ENCODE peak calls at places on chromosomes 11 and 22, in five cellular contexts. V, U, S, K and A are unnamed samples.

GRCh38 chr11:6742260-6742659 is 29.5 kb downstream of the OR2AG2 start:
- DNase-seq in V (no peak), U (no peak), S (no peak), K (no peak), A (no peak)

GRCh38 chr11:62073061-62073460 is 50.8 kb upstream of the INCENP start:
- DNase-seq in V (no peak), U (no peak), S (no peak), K (no peak), A (no peak)

GRCh38 chr11:12418019-12418611 is 40.7 kb downstream of the PARVA start:
- DNase-seq in V (peak), U (no peak), S (no peak), K (no peak), A (peak)

GRCh38 chr11:2675540-2675939 is 24.3 kb downstream of the KCNQ1OT1 start:
- DNase-seq in V (no peak), U (no peak), S (peak), K (no peak), A (no peak)

GRCh38 chr11:61555051-61555969 is 25.6 kb downstream of the SYT7 start:
- DNase-seq in V (peak), U (no peak), S (no peak), K (no peak), A (no peak)

GRCh38 chr11:87712802-87713202 is 462.4 kb downstream of the RAB38 start:
- DNase-seq in V (no peak), U (no peak), S (no peak), K (no peak), A (no peak)

GRCh38 chr11:8870461-8871282 is 40.3 kb upstream of the AKIP1 start:
- DNase-seq in V (peak), U (no peak), S (peak), K (peak), A (no peak)

GRCh38 chr11:114553642-114554041 is 6.0 kb downstream of the NXPE1 start:
- DNase-seq in V (no peak), U (no peak), S (no peak), K (no peak), A (no peak)

GRCh38 chr22:50342651-50343540 is at the start of gene PPP6R2:
- DNase-seq in V (peak), U (peak), S (peak), K (peak), A (no peak)

GRCh38 chr11:47867821-47868220 is 19.7 kb upstream of the NUP160 start:
- DNase-seq in V (no peak), U (no peak), S (no peak), K (no peak), A (no peak)

GRCh38 chr11:61146413-61146812 is 14.8 kb downstream of the VPS37C start:
- DNase-seq in V (no peak), U (no peak), S (peak), K (no peak), A (no peak)

GRCh38 chr11:6568191-6568918 is 35.1 kb downstream of the RRP8 start:
- DNase-seq in V (peak), U (peak), S (no peak), K (no peak), A (peak)

GRCh38 chr22:23438216-23438615 is 141.9 kb downstream of the IGLL1 start:
- DNase-seq in V (no peak), U (no peak), S (no peak), K (no peak), A (no peak)

GRCh38 chr22:16695261-16695660 is 102.7 kb upstream of the CCT8L2 start:
- DNase-seq in V (no peak), U (no peak), S (no peak), K (no peak), A (no peak)

GRCh38 chr22:47588583-47588970 is 826.1 kb downstream of the TBC1D22A start:
- DNase-seq in V (no peak), U (no peak), S (no peak), K (no peak), A (no peak)

GRCh38 chr22:44023404-44024287 is 456 bp upstream of the PARVB start:
- DNase-seq in V (peak), U (no peak), S (peak), K (peak), A (no peak)

GRCh38 chr22:44026066-44026629 is 2.0 kb downstream of the PARVB start:
- DNase-seq in V (no peak), U (no peak), S (peak), K (no peak), A (no peak)

GRCh38 chr22:44024288-44024908 is at the start of gene PARVB:
- DNase-seq in V (peak), U (no peak), S (peak), K (peak), A (no peak)

GRCh38 chr22:44026630-44027511 is 2.8 kb downstream of the PARVB start:
- DNase-seq in V (peak), U (no peak), S (peak), K (peak), A (peak)

DNA sequence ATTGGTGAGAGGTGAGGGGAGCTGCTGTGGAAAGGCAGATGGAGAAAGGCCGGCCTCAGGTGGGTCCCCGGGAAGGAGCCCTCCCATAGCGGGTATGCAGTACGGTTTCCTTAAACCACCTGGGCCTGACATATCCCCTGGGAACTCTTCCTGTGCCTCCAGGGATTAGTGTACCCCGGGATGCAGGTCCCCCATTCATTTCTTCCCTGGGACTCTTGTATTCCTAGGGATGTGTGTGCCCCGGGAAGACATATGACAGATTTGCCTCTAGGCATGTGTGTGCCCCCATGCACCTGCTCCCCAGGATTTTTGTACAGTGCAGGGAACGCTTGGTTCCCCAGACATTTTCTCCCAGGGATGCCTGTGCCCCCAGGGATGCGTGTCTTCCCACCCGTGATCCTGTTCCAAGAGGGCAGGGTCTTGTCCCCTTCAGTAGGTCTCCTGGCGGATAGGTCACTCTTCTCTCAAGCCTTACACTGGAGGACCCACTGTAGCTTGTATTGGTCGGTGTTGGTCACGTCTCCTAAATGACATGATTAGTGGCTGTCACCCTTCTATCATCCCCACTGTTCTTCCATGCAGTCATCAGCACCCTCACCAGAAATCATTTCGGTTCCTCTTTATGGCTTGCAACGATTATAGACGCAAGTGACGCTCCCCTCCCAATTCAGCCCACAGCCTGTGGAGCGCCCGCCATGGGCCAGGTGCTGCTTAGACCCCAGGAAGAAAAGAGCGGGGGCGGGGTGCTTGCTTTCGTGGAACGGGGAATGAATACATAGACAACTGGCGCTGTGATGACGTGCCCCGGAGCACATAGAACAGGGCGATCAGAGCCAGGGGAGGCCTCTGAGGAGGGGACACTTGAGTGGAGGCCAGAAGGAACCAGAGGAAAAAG is 1.3 kb downstream of the PARVB start:
- DNase-seq in V (peak), U (no peak), S (peak), K (peak), A (no peak)
- TF ChIP-seq POLR2AphosphoS5 in V (no peak), U (no peak), S (peak), K (no peak), A (no peak)

DNA sequence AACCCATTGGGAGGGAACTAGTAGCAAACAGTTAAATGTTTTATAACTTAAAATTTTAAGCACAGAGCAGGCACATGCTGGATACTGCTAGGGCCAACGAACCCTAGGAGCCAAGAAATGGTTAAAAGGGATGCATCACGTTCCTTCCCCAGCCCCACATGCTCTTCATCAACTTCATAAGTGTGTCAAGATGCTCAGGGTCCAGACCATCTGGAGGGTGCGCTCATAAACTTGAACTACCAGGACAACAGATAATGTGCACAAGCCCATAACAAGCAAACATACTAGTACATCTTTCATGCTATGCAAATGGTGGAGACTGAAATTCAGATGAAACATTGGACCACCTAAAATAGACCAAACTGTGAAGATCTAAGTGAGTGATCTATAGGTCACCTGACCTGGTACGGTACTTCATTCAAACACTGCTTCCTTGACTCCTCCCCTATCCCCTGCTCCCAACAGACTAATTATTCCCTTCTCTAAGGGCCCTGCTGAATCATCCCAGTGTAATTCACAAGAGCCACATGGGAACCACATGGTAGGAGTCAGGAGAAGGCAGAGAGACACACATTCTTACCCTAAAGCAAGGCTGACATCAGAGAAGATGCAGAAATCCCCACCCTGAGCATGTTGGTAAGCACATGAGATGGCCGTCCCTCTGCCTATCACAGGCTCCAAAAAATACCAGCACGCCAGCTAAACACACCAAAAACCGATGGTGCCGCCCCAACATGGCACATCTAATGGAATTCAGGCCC is 83.9 kb downstream of the ETS1 start:
- DNase-seq in V (no peak), U (no peak), S (no peak), K (no peak), A (no peak)
- H3K4me3 ChIP-seq in V (no peak), U (no peak), S (no peak), K (no peak), A (no peak)

GRCh38 chr22:20952544-20953341 is 14.3 kb upstream of the AIFM3 start:
- DNase-seq in V (no peak), U (no peak), S (peak), K (peak), A (no peak)

GRCh38 chr22:20953342-20953608 is 13.8 kb upstream of the AIFM3 start:
- DNase-seq in V (no peak), U (no peak), S (no peak), K (no peak), A (no peak)

GRCh38 chr22:20949698-20950183 is 17.3 kb upstream of the AIFM3 start:
- DNase-seq in V (no peak), U (no peak), S (no peak), K (no peak), A (no peak)

GRCh38 chr22:20951932-20952380 is 15.1 kb upstream of the AIFM3 start:
- DNase-seq in V (no peak), U (no peak), S (peak), K (peak), A (no peak)

GRCh38 chr22:20951151-20951931 is 15.7 kb upstream of the AIFM3 start:
- DNase-seq in V (no peak), U (no peak), S (no peak), K (no peak), A (no peak)
- TF ChIP-seq POLR2AphosphoS5 in V (no peak), U (no peak), S (no peak), K (peak), A (no peak)

GRCh38 chr11:38672445-38672844 is 2074.4 kb upstream of the RAG2 start:
- DNase-seq in V (no peak), U (no peak), S (no peak), K (no peak), A (no peak)

DNA sequence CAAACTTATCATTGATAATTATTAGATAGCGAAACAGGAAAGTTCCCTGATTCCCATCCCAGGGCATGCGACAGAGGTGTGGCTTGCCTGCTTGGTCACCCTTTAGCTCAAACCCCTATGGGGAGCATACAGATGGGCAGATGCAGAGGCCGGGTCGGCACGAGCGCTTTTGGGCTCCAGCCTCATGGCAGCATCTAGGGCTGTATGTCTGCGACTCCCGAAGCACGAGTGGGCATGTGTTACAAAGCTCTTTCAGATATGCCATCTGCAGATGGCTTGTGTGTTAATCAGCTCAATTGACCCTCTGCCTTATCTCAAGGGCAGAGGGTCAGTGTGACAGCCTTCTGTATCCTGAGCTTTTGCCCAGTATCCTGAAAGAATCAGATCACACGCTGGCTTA is 2069.3 kb upstream of the RAG2 start:
- DNase-seq in V (no peak), U (no peak), S (peak), K (no peak), A (no peak)
- H3K4me3 ChIP-seq in V (no peak), U (no peak), S (no peak), K (no peak), A (no peak)

GRCh38 chr11:26996056-26996455 is 2.1 kb downstream of the FIBIN start:
- DNase-seq in V (no peak), U (no peak), S (no peak), K (no peak), A (no peak)

GRCh38 chr11:26993965-26994446 is at the start of gene FIBIN:
- DNase-seq in V (no peak), U (no peak), S (peak), K (peak), A (no peak)

GRCh38 chr11:26994579-26995210 is 783 bp downstream of the FIBIN start:
- DNase-seq in V (no peak), U (no peak), S (peak), K (no peak), A (no peak)

GRCh38 chr11:26987726-26988125 is 6.2 kb upstream of the FIBIN start:
- DNase-seq in V (no peak), U (no peak), S (no peak), K (no peak), A (no peak)

GRCh38 chr11:26992031-26992541 is 1.8 kb upstream of the FIBIN start:
- DNase-seq in V (no peak), U (no peak), S (no peak), K (no peak), A (no peak)
- TF ChIP-seq POLR2AphosphoS5 in V (no peak), U (peak), S (no peak), K (peak), A (peak)